ENCODE peak calls at places on chromosomes 2 and 18, in four cellular contexts. One of them, this sample, is unnamed.

GRCh38 chr2:206989306-206989705 is 50.0 kb downstream of the CPO start:
- DNase-seq in neural progenitor cell: peak
- DNase-seq in K562: peak
- DNase-seq in fibroblast of lung: no peak
- DNase-seq in this sample: no peak

GRCh38 chr2:235766206-235766794 is 272.5 kb downstream of the AGAP1 start:
- DNase-seq in neural progenitor cell: peak
- DNase-seq in K562: peak
- DNase-seq in fibroblast of lung: peak
- DNase-seq in this sample: peak

GRCh38 chr18:23302852-23303527 is 150.1 kb upstream of the RIOK3 start:
- DNase-seq in neural progenitor cell: no peak
- DNase-seq in K562: no peak
- DNase-seq in fibroblast of lung: peak
- DNase-seq in this sample: peak

GRCh38 chr2:200193791-200194190 is 112.7 kb upstream of the SPATS2L start:
- DNase-seq in neural progenitor cell: no peak
- DNase-seq in K562: no peak
- DNase-seq in fibroblast of lung: no peak
- DNase-seq in this sample: no peak

GRCh38 chr2:20190862-20191713 is 33.8 kb downstream of the SDC1 start:
- DNase-seq in neural progenitor cell: peak
- DNase-seq in K562: no peak
- DNase-seq in fibroblast of lung: peak
- DNase-seq in this sample: no peak

GRCh38 chr2:215409331-215410127 is 26.3 kb downstream of the FN1 start:
- DNase-seq in neural progenitor cell: no peak
- DNase-seq in K562: no peak
- DNase-seq in fibroblast of lung: peak
- DNase-seq in this sample: no peak

GRCh38 chr2:157257312-157258252 is at the start of gene GALNT5:
- DNase-seq in neural progenitor cell: peak
- DNase-seq in K562: peak
- DNase-seq in fibroblast of lung: peak
- DNase-seq in this sample: no peak

GRCh38 chr2:3001595-3002184 is 375.9 kb downstream of the EIPR1 start:
- DNase-seq in neural progenitor cell: peak
- DNase-seq in K562: no peak
- DNase-seq in fibroblast of lung: no peak
- DNase-seq in this sample: no peak

GRCh38 chr18:71431171-71431570 is 1113.0 kb downstream of the CBLN2 start:
- DNase-seq in neural progenitor cell: no peak
- DNase-seq in K562: no peak
- DNase-seq in fibroblast of lung: no peak
- DNase-seq in this sample: no peak

GRCh38 chr2:215624423-215624829 is 188.6 kb upstream of the FN1 start:
- DNase-seq in neural progenitor cell: no peak
- DNase-seq in K562: no peak
- DNase-seq in fibroblast of lung: peak
- DNase-seq in this sample: no peak

GRCh38 chr2:74206180-74206688 is 7.8 kb downstream of the MTHFD2 start:
- DNase-seq in neural progenitor cell: no peak
- DNase-seq in K562: peak
- DNase-seq in fibroblast of lung: peak
- DNase-seq in this sample: no peak

GRCh38 chr2:109368798-109369197 is 239.8 kb downstream of the SH3RF3 start:
- DNase-seq in neural progenitor cell: no peak
- DNase-seq in K562: no peak
- DNase-seq in fibroblast of lung: no peak
- DNase-seq in this sample: no peak

GRCh38 chr2:126642031-126642430 is 13.9 kb upstream of the GYPC start:
- DNase-seq in neural progenitor cell: no peak
- DNase-seq in K562: no peak
- DNase-seq in fibroblast of lung: no peak
- DNase-seq in this sample: no peak

GRCh38 chr2:187434342-187434785 is 13.7 kb downstream of the CALCRL start:
- DNase-seq in neural progenitor cell: no peak
- DNase-seq in K562: no peak
- DNase-seq in fibroblast of lung: peak
- DNase-seq in this sample: no peak

GRCh38 chr18:332721-333513 is 65.1 kb upstream of the THOC1 start:
- DNase-seq in neural progenitor cell: no peak
- DNase-seq in K562: no peak
- DNase-seq in fibroblast of lung: peak
- DNase-seq in this sample: no peak

GRCh38 chr2:213806125-213806726 is 522.0 kb downstream of the SPAG16 start:
- DNase-seq in neural progenitor cell: peak
- DNase-seq in K562: no peak
- DNase-seq in fibroblast of lung: peak
- DNase-seq in this sample: peak

GRCh38 chr2:85157345-85157744 is 24.2 kb downstream of the TCF7L1 start:
- DNase-seq in neural progenitor cell: no peak
- DNase-seq in K562: no peak
- DNase-seq in fibroblast of lung: no peak
- DNase-seq in this sample: no peak

GRCh38 chr2:83850071-83850725 is 608.9 kb downstream of the SUCLG1 start:
- DNase-seq in neural progenitor cell: no peak
- DNase-seq in K562: no peak
- DNase-seq in fibroblast of lung: no peak
- DNase-seq in this sample: no peak

GRCh38 chr2:219619235-219619634 is 8.2 kb upstream of the SLC4A3 start:
- DNase-seq in neural progenitor cell: peak
- DNase-seq in K562: no peak
- DNase-seq in fibroblast of lung: no peak
- DNase-seq in this sample: no peak

GRCh38 chr2:109331081-109331480 is 202.1 kb downstream of the SH3RF3 start:
- DNase-seq in neural progenitor cell: no peak
- DNase-seq in K562: no peak
- DNase-seq in fibroblast of lung: no peak
- DNase-seq in this sample: no peak

GRCh38 chr2:173254659-173255058 is 100.0 kb upstream of the CDCA7 start:
- DNase-seq in neural progenitor cell: no peak
- DNase-seq in K562: no peak
- DNase-seq in fibroblast of lung: no peak
- DNase-seq in this sample: no peak

GRCh38 chr18:32769242-32770180 is 3.3 kb downstream of the KLHL14 start:
- DNase-seq in neural progenitor cell: peak
- DNase-seq in K562: no peak
- DNase-seq in fibroblast of lung: no peak
- DNase-seq in this sample: no peak
- TF ChIP-seq EZH2 in neural progenitor cell: peak
- TF ChIP-seq EZH2 in K562: no peak
- TF ChIP-seq EZH2 in fibroblast of lung: no peak
- TF ChIP-seq EZH2 in this sample: no peak

GRCh38 chr2:106566050-106566449 is 78.9 kb downstream of the CD8B2 start:
- DNase-seq in neural progenitor cell: no peak
- DNase-seq in K562: no peak
- DNase-seq in fibroblast of lung: no peak
- DNase-seq in this sample: no peak
- H3K27ac ChIP-seq in neural progenitor cell: no peak
- H3K27ac ChIP-seq in K562: no peak
- H3K27ac ChIP-seq in fibroblast of lung: no peak
- H3K27ac ChIP-seq in this sample: no peak

GRCh38 chr2:118850901-118851268 is 3.4 kb upstream of the EN1 start:
- DNase-seq in neural progenitor cell: no peak
- DNase-seq in K562: no peak
- DNase-seq in fibroblast of lung: no peak
- DNase-seq in this sample: no peak

GRCh38 chr2:118852605-118853128 is 5.2 kb upstream of the EN1 start:
- DNase-seq in neural progenitor cell: peak
- DNase-seq in K562: no peak
- DNase-seq in fibroblast of lung: no peak
- DNase-seq in this sample: no peak

GRCh38 chr2:118853129-118853640 is 5.7 kb upstream of the EN1 start:
- DNase-seq in neural progenitor cell: no peak
- DNase-seq in K562: no peak
- DNase-seq in fibroblast of lung: no peak
- DNase-seq in this sample: no peak

GRCh38 chr2:118850171-118850900 is 2.9 kb upstream of the EN1 start:
- DNase-seq in neural progenitor cell: peak
- DNase-seq in K562: no peak
- DNase-seq in fibroblast of lung: no peak
- DNase-seq in this sample: no peak

DNA sequence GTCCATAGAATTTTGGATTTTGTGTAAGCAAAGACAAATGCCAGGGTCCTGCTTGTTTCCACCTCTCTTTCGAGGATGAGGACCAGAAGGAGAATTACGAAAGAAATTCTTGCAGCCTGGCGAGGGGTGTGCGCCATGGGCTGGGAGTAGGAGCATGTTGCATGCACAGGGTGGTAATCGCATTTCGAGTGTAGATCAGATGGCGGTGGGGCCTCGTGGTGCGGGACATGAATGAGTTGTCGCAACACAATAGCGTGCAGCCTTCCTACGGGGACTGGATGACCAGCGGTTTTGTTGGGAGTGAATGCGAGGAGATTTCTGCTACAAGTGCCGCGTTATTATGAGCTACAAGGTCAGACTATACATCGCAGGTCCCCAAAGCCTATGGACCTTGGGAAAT is 4.2 kb upstream of the EN1 start:
- DNase-seq in neural progenitor cell: peak
- DNase-seq in K562: no peak
- DNase-seq in fibroblast of lung: no peak
- DNase-seq in this sample: no peak
- TF ChIP-seq EZH2 in neural progenitor cell: no peak
- TF ChIP-seq EZH2 in K562: no peak
- TF ChIP-seq EZH2 in fibroblast of lung: no peak
- TF ChIP-seq EZH2 in this sample: no peak

GRCh38 chr2:218310853-218311542 is 18.7 kb upstream of the TMBIM1 start:
- DNase-seq in neural progenitor cell: no peak
- DNase-seq in K562: no peak
- DNase-seq in fibroblast of lung: no peak
- DNase-seq in this sample: no peak
- H3K27ac ChIP-seq in neural progenitor cell: no peak
- H3K27ac ChIP-seq in K562: no peak
- H3K27ac ChIP-seq in fibroblast of lung: no peak
- H3K27ac ChIP-seq in this sample: no peak

GRCh38 chr2:119157850-119158511 is 570 bp downstream of the C1QL2 start:
- DNase-seq in neural progenitor cell: peak
- DNase-seq in K562: no peak
- DNase-seq in fibroblast of lung: no peak
- DNase-seq in this sample: no peak
- TF ChIP-seq EZH2 in neural progenitor cell: peak
- TF ChIP-seq EZH2 in K562: no peak
- TF ChIP-seq EZH2 in fibroblast of lung: no peak
- TF ChIP-seq EZH2 in this sample: no peak

This sample was measured in SK-N-MC.